ENCODE peak calls at places on chromosomes 16 and 17, in eight cellular contexts. D, M, I, C, O, H, Q and T are unnamed samples.

GRCh38 chr17:61627658-61628057 is 36.6 kb upstream of the NACA2 start:
- DNase-seq in I (no peak), O (no peak), D (no peak), C (no peak), M (no peak), H (no peak), Q (no peak), T (no peak)

GRCh38 chr17:14198013-14198412 is 38.6 kb downstream of the CDRT15 start:
- DNase-seq in D (no peak), Q (peak; percentile 68), I (no peak), M (peak; percentile 22), O (peak; percentile 61), C (peak; percentile 1), H (no peak), T (no peak)

GRCh38 chr16:2707368-2708289 is 12.4 kb downstream of the PRSS27 start:
- DNase-seq in H (no peak), O (no peak), M (no peak), I (no peak), Q (no peak), D (no peak), C (no peak), T (no peak)

GRCh38 chr16:2774161-2774891 is 2.8 kb downstream of the ELOB start:
- DNase-seq in C (no peak), O (no peak), M (no peak), H (no peak), Q (no peak), I (no peak), D (peak; percentile 27), T (no peak)

GRCh38 chr17:80782536-80783427 is 208.9 kb upstream of the CHMP6 start:
- DNase-seq in C (no peak), M (no peak), D (peak; percentile 59), O (no peak), H (peak; percentile 21), Q (no peak), I (no peak), T (peak; percentile 61)

GRCh38 chr16:25109643-25110042 is 1.9 kb upstream of the LCMT1 start:
- DNase-seq in O (no peak), M (no peak), C (no peak), I (no peak), H (peak; percentile 93), Q (peak; percentile 46), D (peak; percentile 97), T (no peak)

GRCh38 chr16:79899316-79900110 is 299.0 kb upstream of the MAF start:
- DNase-seq in O (no peak), H (no peak), Q (no peak), I (no peak), M (no peak), C (no peak), D (no peak), T (no peak)

GRCh38 chr17:9021985-9022552 is 759 bp downstream of the NTN1 start:
- DNase-seq in C (peak; percentile 67), M (peak; percentile 72), Q (peak; percentile 52), H (no peak), D (peak; percentile 30), I (no peak), O (peak; percentile 73), T (peak; percentile 8)

GRCh38 chr17:604719-605118 is 109.9 kb downstream of the VPS53 start:
- DNase-seq in Q (no peak), M (no peak), C (no peak), D (no peak), H (no peak), I (no peak), O (no peak), T (no peak)

GRCh38 chr17:39867891-39868553 is at the start of gene ZPBP2:
- DNase-seq in C (no peak), D (no peak), M (no peak), O (no peak), H (no peak), Q (no peak), I (no peak), T (peak; percentile 53)

GRCh38 chr17:47663997-47664941 is 14.6 kb downstream of the KPNB1 start:
- DNase-seq in C (peak; percentile 53), O (peak; percentile 52), D (peak; percentile 81), H (peak; percentile 64), I (no peak), Q (peak; percentile 37), M (peak; percentile 66), T (peak; percentile 76)

GRCh38 chr16:5056347-5056746 is 9.4 kb downstream of the C16orf89 start:
- DNase-seq in H (peak; percentile 37), I (no peak), C (peak; percentile 66), M (peak; percentile 49), Q (no peak), D (peak; percentile 35), O (peak; percentile 57), T (peak; percentile 72)

GRCh38 chr16:81873843-81874752 is 95.0 kb downstream of the PLCG2 start:
- DNase-seq in I (no peak), C (peak; percentile 71), H (peak; percentile 58), D (peak; percentile 62), Q (peak; percentile 48), M (peak; percentile 76), O (peak; percentile 78), T (peak; percentile 85)

GRCh38 chr17:5794881-5795486 is 210.7 kb upstream of the NLRP1 start:
- DNase-seq in C (no peak), Q (no peak), I (no peak), M (no peak), D (no peak), H (no peak), O (no peak), T (no peak)

GRCh38 chr17:5793899-5794298 is 209.6 kb upstream of the NLRP1 start:
- DNase-seq in Q (no peak), D (peak; percentile 54), I (no peak), H (peak; percentile 34), M (no peak), C (no peak), O (no peak), T (no peak)

GRCh38 chr17:5789443-5789842 is 205.1 kb upstream of the NLRP1 start:
- DNase-seq in I (no peak), D (peak; percentile 49), C (no peak), M (peak; percentile 41), Q (no peak), H (no peak), O (no peak), T (no peak)

GRCh38 chr17:5797447-5797846 is 213.1 kb upstream of the NLRP1 start:
- DNase-seq in C (no peak), I (no peak), H (no peak), D (no peak), M (no peak), O (no peak), Q (no peak), T (no peak)

DNA sequence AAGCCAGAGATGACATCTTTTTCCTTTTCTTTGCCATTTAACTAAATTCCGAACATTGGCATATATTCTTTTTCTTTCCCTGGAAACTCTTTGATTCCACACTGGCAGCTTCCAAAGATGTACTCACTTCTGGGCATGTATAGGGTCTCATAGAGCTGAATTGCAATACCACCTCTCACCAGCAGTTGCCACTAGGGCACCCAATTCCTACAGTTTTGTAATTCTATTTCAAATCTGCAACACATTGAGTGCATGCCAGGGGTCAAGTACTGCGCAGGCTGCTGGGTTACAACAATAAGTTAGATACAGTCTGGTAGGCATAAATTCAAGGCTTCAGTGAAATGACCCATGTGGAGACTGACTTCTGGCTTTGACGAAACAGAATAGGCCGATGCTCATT is 208.8 kb upstream of the NLRP1 start:
- DNase-seq in I (no peak), D (no peak), O (no peak), Q (no peak), M (no peak), H (no peak), C (no peak), T (peak; percentile 5)
- TF ChIP-seq CTCF in I (no peak), D (peak; percentile 38), O (peak; percentile 66), Q (no peak), M (no peak), H (peak; percentile 18), C (no peak), T (no peak)

GRCh38 chr17:70168044-70168978 is 1.0 kb upstream of the KCNJ2 start:
- DNase-seq in M (peak; percentile 57), H (peak; percentile 73), O (peak; percentile 62), I (no peak), D (peak; percentile 92), Q (peak; percentile 68), C (peak; percentile 46), T (peak; percentile 41)
- TF ChIP-seq CTCF in M (peak; percentile 57), H (peak; percentile 58), O (peak; percentile 36), I (peak; percentile 64), D (peak; percentile 94), Q (peak; percentile 75), C (peak; percentile 41), T (peak; percentile 15)

DNA sequence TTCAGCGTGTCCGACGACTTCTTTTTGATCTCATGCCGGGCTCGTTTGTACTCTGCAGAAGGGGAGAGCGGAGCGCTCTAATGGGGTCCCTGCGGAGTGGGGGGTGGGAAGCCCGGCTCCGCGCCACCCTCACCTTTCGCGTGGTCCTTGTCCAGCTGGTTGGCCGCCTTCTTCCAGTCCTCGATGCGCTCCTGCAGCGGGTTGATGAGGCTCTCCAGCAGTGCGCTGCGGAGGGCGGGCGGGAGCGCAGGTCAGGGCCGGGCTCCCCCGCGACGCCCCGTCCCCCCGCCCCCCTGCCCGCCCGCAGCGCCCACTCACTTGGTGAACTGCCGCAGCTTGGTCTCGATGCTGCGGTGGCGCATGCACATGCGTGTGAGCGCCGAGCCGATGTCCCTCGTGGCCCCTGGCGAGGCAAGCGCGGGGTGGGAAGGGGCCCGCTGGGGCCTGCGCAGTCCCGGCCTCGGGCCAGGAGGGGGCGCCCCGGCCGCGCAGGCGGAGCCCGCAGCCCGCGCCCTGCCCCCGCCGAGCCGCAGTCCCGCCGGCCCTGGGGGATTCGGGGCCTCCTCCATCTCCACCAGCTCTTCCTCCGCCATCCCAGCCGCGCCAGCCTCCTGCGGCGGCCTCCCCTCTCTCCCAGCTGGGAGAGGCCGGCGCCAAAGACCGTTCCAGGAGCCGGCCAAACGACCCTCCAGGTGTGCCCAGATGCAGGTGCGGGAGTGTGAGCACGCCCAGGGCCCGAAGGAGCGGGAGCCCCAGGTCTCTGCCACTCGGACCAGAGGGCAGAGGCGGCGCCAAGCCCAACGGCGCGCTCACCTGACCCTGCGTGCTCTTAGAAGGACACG is 6.0 kb downstream of the MTSS2 start:
- DNase-seq in Q (peak; percentile 28), I (no peak), D (no peak), H (no peak), O (peak; percentile 82), C (peak; percentile 74), M (peak; percentile 73), T (no peak)
- TF ChIP-seq CTCF in Q (peak; percentile 57), I (peak; percentile 60), D (peak; percentile 36), H (peak; percentile 30), O (peak; percentile 70), C (no peak), M (peak; percentile 15), T (peak; percentile 35)

GRCh38 chr17:77995146-77995852 is 36.8 kb downstream of the TNRC6C start:
- DNase-seq in M (no peak), Q (peak; percentile 80), I (no peak), H (no peak), D (no peak), O (no peak), C (no peak), T (peak; percentile 42)

GRCh38 chr17:77996256-77996655 is 37.8 kb downstream of the TNRC6C start:
- DNase-seq in I (no peak), D (no peak), M (no peak), C (no peak), Q (no peak), H (no peak), O (no peak), T (no peak)

DNA sequence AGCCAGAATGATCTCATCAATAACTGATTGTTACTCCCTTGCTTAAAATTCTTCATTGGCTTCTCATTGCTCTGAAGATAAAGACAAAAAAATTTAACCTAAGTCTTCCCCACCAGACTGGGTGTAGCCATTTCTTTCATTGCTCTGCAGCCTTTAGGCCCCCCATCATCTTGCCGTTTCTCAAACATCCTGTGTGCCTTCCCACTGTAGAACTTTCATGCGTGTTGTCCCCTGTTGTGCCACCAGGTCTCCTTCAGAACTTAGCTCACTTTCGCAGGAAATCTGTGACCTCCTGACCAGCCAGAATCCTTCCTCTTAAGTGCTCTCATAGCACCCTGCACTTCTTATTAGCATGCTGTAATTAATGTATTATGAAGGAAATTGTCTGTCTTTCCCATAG is 31.8 kb downstream of the TNRC6C start:
- DNase-seq in D (no peak), Q (no peak), O (no peak), C (no peak), M (no peak), H (no peak), I (no peak), T (no peak)
- TF ChIP-seq CTCF in D (no peak), Q (no peak), O (no peak), C (no peak), M (no peak), H (no peak), I (no peak), T (no peak)